ENCODE peak calls at places on chromosomes 6 and 20, in six cellular contexts. One of them, this sample, is unnamed.

GRCh38 chr6:155103816-155104366 is 108.8 kb downstream of the TIAM2 start:
- DNase-seq in activated T-cell treated with anti-CD3 and anti-CD28 coated beads, Interleukin-2, amount 50 U/mL, for 72 hours: peak
- DNase-seq in right cardiac atrium: no peak
- DNase-seq in caudate nucleus: no peak
- DNase-seq in putamen: no peak
- DNase-seq in Caco-2: no peak
- DNase-seq in this sample: no peak

GRCh38 chr6:136886110-136886509 is 36.0 kb upstream of the SLC35D3 start:
- DNase-seq in Caco-2: no peak
- DNase-seq in caudate nucleus: no peak
- DNase-seq in activated T-cell treated with anti-CD3 and anti-CD28 coated beads, Interleukin-2, amount 50 U/mL, for 72 hours: no peak
- DNase-seq in putamen: no peak
- DNase-seq in right cardiac atrium: no peak
- DNase-seq in this sample: no peak

GRCh38 chr20:60331688-60332300 is 373.6 kb downstream of the CDH26 start:
- DNase-seq in activated T-cell treated with anti-CD3 and anti-CD28 coated beads, Interleukin-2, amount 50 U/mL, for 72 hours: no peak
- DNase-seq in right cardiac atrium: no peak
- DNase-seq in putamen: peak
- DNase-seq in Caco-2: no peak
- DNase-seq in caudate nucleus: no peak
- DNase-seq in this sample: no peak

GRCh38 chr6:138776659-138777058 is 3.1 kb downstream of the CCDC28A start:
- DNase-seq in caudate nucleus: no peak
- DNase-seq in right cardiac atrium: no peak
- DNase-seq in putamen: no peak
- DNase-seq in Caco-2: no peak
- DNase-seq in activated T-cell treated with anti-CD3 and anti-CD28 coated beads, Interleukin-2, amount 50 U/mL, for 72 hours: no peak
- DNase-seq in this sample: no peak

GRCh38 chr6:106360989-106361430 is 493 bp downstream of the CRYBG1 start:
- DNase-seq in putamen: no peak
- DNase-seq in activated T-cell treated with anti-CD3 and anti-CD28 coated beads, Interleukin-2, amount 50 U/mL, for 72 hours: peak
- DNase-seq in Caco-2: peak
- DNase-seq in right cardiac atrium: peak
- DNase-seq in caudate nucleus: no peak
- DNase-seq in this sample: peak

GRCh38 chr6:35360349-35361138 is 18.2 kb downstream of the PPARD start:
- DNase-seq in activated T-cell treated with anti-CD3 and anti-CD28 coated beads, Interleukin-2, amount 50 U/mL, for 72 hours: no peak
- DNase-seq in right cardiac atrium: peak
- DNase-seq in caudate nucleus: peak
- DNase-seq in Caco-2: peak
- DNase-seq in putamen: peak
- DNase-seq in this sample: no peak

GRCh38 chr6:167050903-167051302 is 51.7 kb downstream of the CEP43 start:
- DNase-seq in right cardiac atrium: no peak
- DNase-seq in putamen: no peak
- DNase-seq in caudate nucleus: no peak
- DNase-seq in Caco-2: no peak
- DNase-seq in activated T-cell treated with anti-CD3 and anti-CD28 coated beads, Interleukin-2, amount 50 U/mL, for 72 hours: no peak
- DNase-seq in this sample: no peak

GRCh38 chr6:130515306-130515705 is 149.5 kb downstream of the TMEM200A start:
- DNase-seq in Caco-2: no peak
- DNase-seq in putamen: no peak
- DNase-seq in caudate nucleus: no peak
- DNase-seq in right cardiac atrium: no peak
- DNase-seq in activated T-cell treated with anti-CD3 and anti-CD28 coated beads, Interleukin-2, amount 50 U/mL, for 72 hours: no peak
- DNase-seq in this sample: no peak

GRCh38 chr6:16064687-16065086 is 64.2 kb upstream of the MYLIP start:
- DNase-seq in right cardiac atrium: no peak
- DNase-seq in caudate nucleus: no peak
- DNase-seq in Caco-2: no peak
- DNase-seq in activated T-cell treated with anti-CD3 and anti-CD28 coated beads, Interleukin-2, amount 50 U/mL, for 72 hours: no peak
- DNase-seq in putamen: no peak
- DNase-seq in this sample: no peak

GRCh38 chr6:142118926-142119325 is 13.8 kb upstream of the GJE1 start:
- DNase-seq in activated T-cell treated with anti-CD3 and anti-CD28 coated beads, Interleukin-2, amount 50 U/mL, for 72 hours: no peak
- DNase-seq in putamen: no peak
- DNase-seq in Caco-2: no peak
- DNase-seq in caudate nucleus: no peak
- DNase-seq in right cardiac atrium: no peak
- DNase-seq in this sample: no peak

GRCh38 chr6:144012534-144012933 is 4.5 kb upstream of the PLAGL1 start:
- DNase-seq in activated T-cell treated with anti-CD3 and anti-CD28 coated beads, Interleukin-2, amount 50 U/mL, for 72 hours: no peak
- DNase-seq in right cardiac atrium: no peak
- DNase-seq in Caco-2: no peak
- DNase-seq in putamen: no peak
- DNase-seq in caudate nucleus: no peak
- DNase-seq in this sample: no peak

GRCh38 chr6:17584241-17584803 is 15.8 kb upstream of the FAM8A1 start:
- DNase-seq in caudate nucleus: no peak
- DNase-seq in Caco-2: peak
- DNase-seq in right cardiac atrium: no peak
- DNase-seq in activated T-cell treated with anti-CD3 and anti-CD28 coated beads, Interleukin-2, amount 50 U/mL, for 72 hours: no peak
- DNase-seq in putamen: peak
- DNase-seq in this sample: no peak

GRCh38 chr20:34389206-34389953 is 26.3 kb downstream of the ITCH start:
- DNase-seq in caudate nucleus: no peak
- DNase-seq in putamen: no peak
- DNase-seq in Caco-2: peak
- DNase-seq in right cardiac atrium: no peak
- DNase-seq in activated T-cell treated with anti-CD3 and anti-CD28 coated beads, Interleukin-2, amount 50 U/mL, for 72 hours: no peak
- DNase-seq in this sample: no peak

GRCh38 chr6:19180348-19181073 is 656.7 kb upstream of the ID4 start:
- DNase-seq in putamen: peak
- DNase-seq in right cardiac atrium: peak
- DNase-seq in Caco-2: no peak
- DNase-seq in activated T-cell treated with anti-CD3 and anti-CD28 coated beads, Interleukin-2, amount 50 U/mL, for 72 hours: no peak
- DNase-seq in caudate nucleus: no peak
- DNase-seq in this sample: no peak

This sample was measured in effector CD4-positive, alpha-beta T cell.